ENCODE peak calls at places on chromosomes 5 and 9, in five cellular contexts. N is D341Med, T is NCI-H510A, L is MG63, W is fibroblast of villous mesenchyme. O is an unnamed sample.

GRCh38 chr5:124628721-124629596 is 117.5 kb downstream of the ZNF608 start:
- DNase-seq in N (no peak), T (no peak), L (peak), W (peak), O (peak)

GRCh38 chr9:87070331-87070730 is 123.0 kb upstream of the GAS1 start:
- DNase-seq in N (no peak), T (no peak), L (no peak), W (no peak), O (no peak)

GRCh38 chr5:36151434-36152323 is at the start of the genes LMBRD2 and SKP2:
- DNase-seq in N (peak), T (peak), L (peak), W (peak), O (peak)

GRCh38 chr5:159990506-159990905 is 18.4 kb upstream of the TTC1 start:
- DNase-seq in N (no peak), T (no peak), L (no peak), W (no peak), O (no peak)

GRCh38 chr9:132224645-132225044 is 62.8 kb downstream of the NTNG2 start:
- DNase-seq in N (no peak), T (no peak), L (no peak), W (no peak), O (no peak)

GRCh38 chr5:96087939-96088338 is 126.3 kb upstream of the ELL2 start:
- DNase-seq in N (no peak), T (no peak), L (no peak), W (no peak), O (no peak)

GRCh38 chr9:84343111-84343521 is 2.6 kb upstream of the SLC28A3 start:
- DNase-seq in N (no peak), T (no peak), L (no peak), W (peak), O (peak)

GRCh38 chr9:91746904-91747303 is 203.1 kb downstream of the ROR2 start:
- DNase-seq in N (no peak), T (peak), L (peak), W (peak), O (no peak)

GRCh38 chr5:369151-369939 is 47.8 kb downstream of the AHRR start:
- DNase-seq in N (peak), T (no peak), L (no peak), W (no peak), O (no peak)

GRCh38 chr5:180689071-180689694 is 39.8 kb upstream of the FLT4 start:
- DNase-seq in N (no peak), T (no peak), L (no peak), W (peak), O (no peak)

GRCh38 chr9:127133739-127134167 is 11.3 kb upstream of the ANGPTL2 start:
- DNase-seq in N (no peak), T (no peak), L (peak), W (peak), O (peak)

GRCh38 chr5:37850128-37850865 is 10.5 kb upstream of the GDNF start:
- DNase-seq in N (no peak), T (no peak), L (no peak), W (no peak), O (no peak)

GRCh38 chr5:153998010-153998409 is 40.7 kb downstream of the FAM114A2 start:
- DNase-seq in N (no peak), T (no peak), L (no peak), W (no peak), O (no peak)

GRCh38 chr9:32589083-32589713 is 16.2 kb upstream of the NDUFB6 start:
- DNase-seq in N (peak), T (no peak), L (no peak), W (peak), O (peak)

GRCh38 chr5:181188700-181189362 is 16.2 kb downstream of the TRIM7 start:
- DNase-seq in N (no peak), T (no peak), L (peak), W (peak), O (peak)

GRCh38 chr9:92763721-92764380 is 782 bp downstream of the BICD2 start:
- DNase-seq in N (peak), T (no peak), L (peak), W (no peak), O (peak)

GRCh38 chr5:166788050-166788449 is 1503.4 kb upstream of the WWC1 start:
- DNase-seq in N (no peak), T (no peak), L (no peak), W (peak), O (no peak)

GRCh38 chr9:126459965-126460843 is 133.6 kb downstream of the MVB12B start:
- DNase-seq in N (no peak), T (no peak), L (no peak), W (no peak), O (no peak)

GRCh38 chr5:72064801-72065570 is 42.3 kb upstream of the MAP1B start:
- DNase-seq in N (peak), T (no peak), L (no peak), W (no peak), O (no peak)

GRCh38 chr5:150671509-150672236 is 10.6 kb downstream of the MYOZ3 start:
- DNase-seq in N (no peak), T (no peak), L (no peak), W (no peak), O (no peak)

GRCh38 chr9:19934301-19934868 is 145.5 kb upstream of the SLC24A2 start:
- DNase-seq in N (no peak), T (no peak), L (peak), W (peak), O (peak)

GRCh38 chr9:72217306-72217842 is 68.1 kb downstream of the GDA start:
- DNase-seq in N (no peak), T (no peak), L (no peak), W (no peak), O (no peak)

GRCh38 chr9:5566054-5566618 is 55.8 kb downstream of the PDCD1LG2 start:
- DNase-seq in N (no peak), T (no peak), L (no peak), W (no peak), O (no peak)

GRCh38 chr9:91817106-91817492 is 132.9 kb downstream of the ROR2 start:
- DNase-seq in N (no peak), T (no peak), L (no peak), W (no peak), O (no peak)

GRCh38 chr5:150529555-150529954 is 21.6 kb downstream of the NDST1 start:
- DNase-seq in N (peak), T (no peak), L (no peak), W (no peak), O (no peak)

GRCh38 chr5:85515588-85515987 is 1102.2 kb upstream of the COX7C start:
- DNase-seq in N (no peak), T (no peak), L (no peak), W (no peak), O (no peak)

GRCh38 chr9:136351237-136351800 is 12.2 kb downstream of the DNLZ start:
- DNase-seq in N (no peak), T (no peak), L (no peak), W (no peak), O (no peak)

GRCh38 chr5:149917073-149917676 is 27.4 kb downstream of the PDE6A start:
- DNase-seq in N (no peak), T (no peak), L (no peak), W (no peak), O (no peak)

GRCh38 chr5:128635379-128635778 is 97.3 kb upstream of the FBN2 start:
- DNase-seq in N (no peak), T (no peak), L (no peak), W (no peak), O (no peak)

GRCh38 chr5:77645158-77645994 is 6.9 kb upstream of the OTP start:
- DNase-seq in N (peak), T (peak), L (peak), W (no peak), O (peak)

GRCh38 chr5:56093970-56094369 is 99.2 kb upstream of the IL6ST start:
- DNase-seq in N (no peak), T (no peak), L (no peak), W (no peak), O (no peak)

GRCh38 chr9:79623799-79624721 is 52.3 kb downstream of the TLE4 start:
- DNase-seq in N (no peak), T (no peak), L (no peak), W (peak), O (peak)

GRCh38 chr9:101582593-101582992 is 12.2 kb downstream of the PPP3R2 start:
- DNase-seq in N (no peak), T (no peak), L (peak), W (peak), O (peak)

GRCh38 chr5:149370878-149371277 is 8.2 kb downstream of the IL17B start:
- DNase-seq in N (no peak), T (no peak), L (no peak), W (no peak), O (no peak)

GRCh38 chr9:2623046-2623865 is 1.7 kb downstream of the VLDLR start:
- DNase-seq in N (no peak), T (peak), L (no peak), W (peak), O (peak)

GRCh38 chr5:55868846-55869245 is 17.7 kb downstream of the IL31RA start:
- DNase-seq in N (no peak), T (no peak), L (peak), W (peak), O (peak)

GRCh38 chr5:115898656-115899055 is 56.9 kb downstream of the AP3S1 start:
- DNase-seq in N (no peak), T (no peak), L (no peak), W (peak), O (no peak)

GRCh38 chr5:91283899-91284298 is 99.2 kb downstream of the ARRDC3 start:
- DNase-seq in N (no peak), T (no peak), L (peak), W (peak), O (peak)

GRCh38 chr5:63127054-63127453 is 548.4 kb downstream of the LRRC70 start:
- DNase-seq in N (no peak), T (no peak), L (no peak), W (peak), O (peak)

GRCh38 chr9:78130004-78130403 is 98.4 kb upstream of the GNAQ start:
- DNase-seq in N (no peak), T (no peak), L (peak), W (no peak), O (no peak)

O was measured in mesenchymal stem cell.